ENCODE peak calls at places on chromosomes 5 and 9, in ten cellular contexts. One of them, this sample, is unnamed.

GRCh38 chr9:20398511-20399338 is 223.6 kb downstream of the MLLT3 start:
- DNase-seq in ELR: no peak
- DNase-seq in activated effector memory CD4-positive, alpha-beta T cell treated with Interleukin-2 at 50 U/mL for 16 hours: no peak
- DNase-seq in RKO: no peak
- DNase-seq in NCI-H524: no peak
- DNase-seq in cardiac fibroblast: no peak
- DNase-seq in amygdala: no peak
- DNase-seq in AG08395: no peak
- DNase-seq in GM23248: no peak
- DNase-seq in epithelial cell of esophagus: no peak
- DNase-seq in this sample: no peak

GRCh38 chr5:153632748-153633290 is 142.3 kb downstream of the GRIA1 start:
- DNase-seq in ELR: peak
- DNase-seq in activated effector memory CD4-positive, alpha-beta T cell treated with Interleukin-2 at 50 U/mL for 16 hours: no peak
- DNase-seq in RKO: peak
- DNase-seq in NCI-H524: no peak
- DNase-seq in cardiac fibroblast: peak
- DNase-seq in amygdala: no peak
- DNase-seq in AG08395: no peak
- DNase-seq in GM23248: peak
- DNase-seq in epithelial cell of esophagus: peak
- DNase-seq in this sample: no peak

GRCh38 chr5:138352071-138352721 is at the start of gene KDM3B:
- DNase-seq in ELR: peak
- DNase-seq in activated effector memory CD4-positive, alpha-beta T cell treated with Interleukin-2 at 50 U/mL for 16 hours: peak
- DNase-seq in RKO: peak
- DNase-seq in NCI-H524: peak
- DNase-seq in cardiac fibroblast: peak
- DNase-seq in amygdala: no peak
- DNase-seq in AG08395: peak
- DNase-seq in GM23248: peak
- DNase-seq in epithelial cell of esophagus: peak
- DNase-seq in this sample: peak

GRCh38 chr5:93874080-93874479 is 132.7 kb upstream of the POU5F2 start:
- DNase-seq in ELR: peak
- DNase-seq in activated effector memory CD4-positive, alpha-beta T cell treated with Interleukin-2 at 50 U/mL for 16 hours: no peak
- DNase-seq in RKO: peak
- DNase-seq in NCI-H524: no peak
- DNase-seq in cardiac fibroblast: peak
- DNase-seq in amygdala: no peak
- DNase-seq in AG08395: no peak
- DNase-seq in GM23248: peak
- DNase-seq in epithelial cell of esophagus: peak
- DNase-seq in this sample: no peak

GRCh38 chr9:94611638-94612068 is 18.0 kb upstream of the FBP2 start:
- DNase-seq in ELR: no peak
- DNase-seq in activated effector memory CD4-positive, alpha-beta T cell treated with Interleukin-2 at 50 U/mL for 16 hours: no peak
- DNase-seq in RKO: no peak
- DNase-seq in NCI-H524: no peak
- DNase-seq in cardiac fibroblast: no peak
- DNase-seq in amygdala: no peak
- DNase-seq in AG08395: no peak
- DNase-seq in GM23248: no peak
- DNase-seq in epithelial cell of esophagus: no peak
- DNase-seq in this sample: no peak

GRCh38 chr5:4625206-4625896 is 514.8 kb upstream of the ADAMTS16 start:
- DNase-seq in ELR: no peak
- DNase-seq in activated effector memory CD4-positive, alpha-beta T cell treated with Interleukin-2 at 50 U/mL for 16 hours: no peak
- DNase-seq in RKO: peak
- DNase-seq in NCI-H524: no peak
- DNase-seq in cardiac fibroblast: no peak
- DNase-seq in amygdala: no peak
- DNase-seq in AG08395: no peak
- DNase-seq in GM23248: no peak
- DNase-seq in epithelial cell of esophagus: no peak
- DNase-seq in this sample: no peak

GRCh38 chr5:140113180-140113698 is 670 bp upstream of the PURA start:
- DNase-seq in ELR: peak
- DNase-seq in activated effector memory CD4-positive, alpha-beta T cell treated with Interleukin-2 at 50 U/mL for 16 hours: peak
- DNase-seq in RKO: peak
- DNase-seq in NCI-H524: no peak
- DNase-seq in cardiac fibroblast: no peak
- DNase-seq in amygdala: no peak
- DNase-seq in AG08395: no peak
- DNase-seq in GM23248: peak
- DNase-seq in epithelial cell of esophagus: no peak
- DNase-seq in this sample: no peak

GRCh38 chr5:121731377-121731776 is 120.3 kb upstream of the FTMT start:
- DNase-seq in ELR: no peak
- DNase-seq in activated effector memory CD4-positive, alpha-beta T cell treated with Interleukin-2 at 50 U/mL for 16 hours: no peak
- DNase-seq in RKO: no peak
- DNase-seq in NCI-H524: no peak
- DNase-seq in cardiac fibroblast: no peak
- DNase-seq in amygdala: no peak
- DNase-seq in AG08395: no peak
- DNase-seq in GM23248: no peak
- DNase-seq in epithelial cell of esophagus: no peak
- DNase-seq in this sample: no peak

GRCh38 chr9:70542339-70542931 is 128.0 kb upstream of the KLF9 start:
- DNase-seq in ELR: no peak
- DNase-seq in activated effector memory CD4-positive, alpha-beta T cell treated with Interleukin-2 at 50 U/mL for 16 hours: no peak
- DNase-seq in RKO: no peak
- DNase-seq in NCI-H524: no peak
- DNase-seq in cardiac fibroblast: peak
- DNase-seq in amygdala: no peak
- DNase-seq in AG08395: no peak
- DNase-seq in GM23248: no peak
- DNase-seq in epithelial cell of esophagus: no peak
- DNase-seq in this sample: no peak

GRCh38 chr5:153523831-153524230 is 33.4 kb downstream of the GRIA1 start:
- DNase-seq in ELR: peak
- DNase-seq in activated effector memory CD4-positive, alpha-beta T cell treated with Interleukin-2 at 50 U/mL for 16 hours: no peak
- DNase-seq in RKO: peak
- DNase-seq in NCI-H524: no peak
- DNase-seq in cardiac fibroblast: peak
- DNase-seq in amygdala: no peak
- DNase-seq in AG08395: peak
- DNase-seq in GM23248: peak
- DNase-seq in epithelial cell of esophagus: peak
- DNase-seq in this sample: no peak